ENCODE peak calls at places on chromosomes 1 and 21, in seven cellular contexts. One of them, this sample, is unnamed.

GRCh38 chr1:21397813-21398188 is 42.1 kb upstream of the NBPF3 start:
- DNase-seq in cardiac muscle cell: no peak
- DNase-seq in AG10803: no peak
- DNase-seq in D341Med: no peak
- DNase-seq in COR-L47: peak
- DNase-seq in T-helper 1 cell: no peak
- DNase-seq in hippocampal formation: no peak
- DNase-seq in this sample: no peak

GRCh38 chr1:168939131-168939946 is 167.2 kb upstream of the ATP1B1 start:
- DNase-seq in cardiac muscle cell: no peak
- DNase-seq in hippocampal formation: no peak
- DNase-seq in AG10803: no peak
- DNase-seq in T-helper 1 cell: no peak
- DNase-seq in COR-L47: peak
- DNase-seq in D341Med: no peak
- DNase-seq in this sample: no peak

GRCh38 chr1:212645563-212646543 is 37.3 kb downstream of the ATF3 start:
- DNase-seq in hippocampal formation: no peak
- DNase-seq in cardiac muscle cell: no peak
- DNase-seq in T-helper 1 cell: no peak
- DNase-seq in COR-L47: no peak
- DNase-seq in D341Med: no peak
- DNase-seq in AG10803: no peak
- DNase-seq in this sample: peak

GRCh38 chr1:207097871-207098324 is 6.1 kb upstream of the C4BPA start:
- DNase-seq in hippocampal formation: no peak
- DNase-seq in cardiac muscle cell: no peak
- DNase-seq in D341Med: no peak
- DNase-seq in AG10803: no peak
- DNase-seq in T-helper 1 cell: no peak
- DNase-seq in COR-L47: no peak
- DNase-seq in this sample: no peak

GRCh38 chr1:33634806-33635205 is 162.4 kb downstream of the ZSCAN20 start:
- DNase-seq in T-helper 1 cell: no peak
- DNase-seq in D341Med: peak
- DNase-seq in hippocampal formation: no peak
- DNase-seq in AG10803: peak
- DNase-seq in COR-L47: no peak
- DNase-seq in cardiac muscle cell: peak
- DNase-seq in this sample: no peak

GRCh38 chr1:70672333-70672935 is 261.4 kb downstream of the CTH start:
- DNase-seq in AG10803: no peak
- DNase-seq in D341Med: no peak
- DNase-seq in T-helper 1 cell: no peak
- DNase-seq in COR-L47: no peak
- DNase-seq in hippocampal formation: no peak
- DNase-seq in cardiac muscle cell: no peak
- DNase-seq in this sample: peak

GRCh38 chr21:37367758-37368535 is 1.4 kb downstream of the DYRK1A start:
- DNase-seq in COR-L47: no peak
- DNase-seq in AG10803: peak
- DNase-seq in cardiac muscle cell: peak
- DNase-seq in D341Med: peak
- DNase-seq in T-helper 1 cell: peak
- DNase-seq in hippocampal formation: no peak
- DNase-seq in this sample: peak

GRCh38 chr1:202283379-202283844 is 58.3 kb downstream of the UBE2T start:
- DNase-seq in COR-L47: peak
- DNase-seq in cardiac muscle cell: no peak
- DNase-seq in hippocampal formation: no peak
- DNase-seq in AG10803: peak
- DNase-seq in D341Med: no peak
- DNase-seq in T-helper 1 cell: no peak
- DNase-seq in this sample: peak

GRCh38 chr1:111956155-111956817 is 33.2 kb downstream of the KCND3 start:
- DNase-seq in COR-L47: no peak
- DNase-seq in cardiac muscle cell: no peak
- DNase-seq in AG10803: no peak
- DNase-seq in D341Med: no peak
- DNase-seq in hippocampal formation: peak
- DNase-seq in T-helper 1 cell: no peak
- DNase-seq in this sample: no peak